ENCODE peak calls at places on chromosomes 1 and 21, in nine cellular contexts. X is GM12892, S is H1, A is suprapubic skin, N is HCT116, L is breast epithelium, M is esophagus muscularis mucosa, C is sigmoid colon, D is upper lobe of left lung. Q is an unnamed sample.

GRCh38 chr1:170967042-170967910 is 31.9 kb downstream of the MROH9 start:
- DNase-seq in X (no peak), S (no peak), A (no peak), N (peak; percentile 32), L (no peak), M (no peak), C (no peak), D (no peak), Q (peak; percentile 10)

GRCh38 chr1:47578862-47579419 is 141.1 kb downstream of the FOXD2 start:
- DNase-seq in X (no peak), S (no peak), A (peak; percentile 24), N (no peak), L (no peak), M (no peak), C (no peak), D (no peak), Q (no peak)

GRCh38 chr1:114025609-114026401 is 46.5 kb downstream of the OLFML3 start:
- DNase-seq in X (no peak), S (no peak), A (no peak), N (no peak), L (no peak), M (no peak), C (no peak), D (no peak), Q (no peak)

GRCh38 chr1:214337536-214337935 is 56.6 kb downstream of the SMYD2 start:
- DNase-seq in X (no peak), S (no peak), A (no peak), N (no peak), L (peak; percentile 40), M (no peak), C (no peak), D (no peak), Q (no peak)

GRCh38 chr1:53172751-53173498 is 23.7 kb upstream of the CPT2 start:
- DNase-seq in X (no peak), S (no peak), A (no peak), N (no peak), L (no peak), M (no peak), C (no peak), D (no peak), Q (no peak)

GRCh38 chr1:92503043-92503925 is 16.6 kb upstream of the GFI1 start:
- DNase-seq in X (no peak), S (no peak), A (no peak), N (no peak), L (no peak), M (no peak), C (no peak), D (no peak), Q (no peak)

GRCh38 chr1:110524311-110525249 is 5.6 kb upstream of the KCNA10 start:
- DNase-seq in X (peak; percentile 43), S (peak; percentile 81), A (no peak), N (peak; percentile 27), L (no peak), M (no peak), C (no peak), D (no peak), Q (no peak)

GRCh38 chr1:210293191-210293607 is 35.5 kb upstream of the HHAT start:
- DNase-seq in X (no peak), S (no peak), A (no peak), N (no peak), L (peak; percentile 39), M (no peak), C (peak; percentile 89), D (peak; percentile 43), Q (no peak)

GRCh38 chr21:42454791-42455190 is 41.2 kb downstream of the RSPH1 start:
- DNase-seq in X (no peak), S (no peak), A (no peak), N (no peak), L (no peak), M (no peak), C (no peak), D (no peak), Q (no peak)

GRCh38 chr1:25054526-25054925 is 124.5 kb upstream of the RUNX3 start:
- DNase-seq in X (no peak), S (no peak), A (no peak), N (no peak), L (no peak), M (no peak), C (no peak), D (no peak), Q (no peak)

GRCh38 chr1:58944439-58944838 is 160.6 kb upstream of the JUN start:
- DNase-seq in X (no peak), S (no peak), A (no peak), N (no peak), L (no peak), M (no peak), C (no peak), D (no peak), Q (no peak)

GRCh38 chr1:156884560-156884959 is 9.0 kb upstream of the PEAR1 start:
- DNase-seq in X (no peak), S (no peak), A (no peak), N (no peak), L (no peak), M (no peak), C (no peak), D (no peak), Q (no peak)

GRCh38 chr1:6035719-6036118 is 10.0 kb upstream of the KCNAB2 start:
- DNase-seq in X (no peak), S (no peak), A (no peak), N (no peak), L (no peak), M (no peak), C (no peak), D (no peak), Q (no peak)

GRCh38 chr21:17539323-17539722 is 26.5 kb downstream of the CXADR start:
- DNase-seq in X (no peak), S (no peak), A (no peak), N (no peak), L (no peak), M (no peak), C (no peak), D (no peak), Q (no peak)

GRCh38 chr1:176009951-176010350 is 197.1 kb downstream of the COP1 start:
- DNase-seq in X (no peak), S (no peak), A (no peak), N (no peak), L (no peak), M (no peak), C (no peak), D (no peak), Q (no peak)

GRCh38 chr1:208132287-208132882 is 111.8 kb downstream of the PLXNA2 start:
- DNase-seq in X (peak; percentile 77), S (peak; percentile 92), A (peak; percentile 85), N (peak; percentile 56), L (peak; percentile 66), M (peak; percentile 95), C (peak; percentile 86), D (peak; percentile 82), Q (peak; percentile 82)

GRCh38 chr1:184793967-184794366 is 39.3 kb upstream of the EDEM3 start:
- DNase-seq in X (no peak), S (no peak), A (no peak), N (no peak), L (no peak), M (no peak), C (no peak), D (no peak), Q (no peak)

GRCh38 chr1:71677024-71677423 is 596.2 kb upstream of the ZRANB2 start:
- DNase-seq in X (no peak), S (no peak), A (no peak), N (no peak), L (no peak), M (no peak), C (no peak), D (no peak), Q (no peak)

GRCh38 chr1:20473894-20474293 is 12.1 kb downstream of the CAMK2N1 start:
- DNase-seq in X (no peak), S (no peak), A (no peak), N (no peak), L (no peak), M (no peak), C (no peak), D (no peak), Q (no peak)

GRCh38 chr1:169588112-169588511 is 1.8 kb upstream of the F5 start:
- DNase-seq in X (no peak), S (no peak), A (no peak), N (no peak), L (no peak), M (no peak), C (no peak), D (no peak), Q (no peak)

GRCh38 chr1:92123868-92124267 is 43.7 kb downstream of the BTBD8 start:
- DNase-seq in X (no peak), S (no peak), A (no peak), N (no peak), L (no peak), M (no peak), C (no peak), D (no peak), Q (no peak)

GRCh38 chr1:228125185-228125584 is 14.9 kb upstream of the GUK1 start:
- DNase-seq in X (no peak), S (no peak), A (peak; percentile 0), N (no peak), L (no peak), M (no peak), C (no peak), D (no peak), Q (no peak)

GRCh38 chr1:230926182-230926581 is 52.5 kb downstream of the TTC13 start:
- DNase-seq in X (no peak), S (no peak), A (no peak), N (no peak), L (no peak), M (no peak), C (no peak), D (no peak), Q (no peak)
- TF ChIP-seq POLR2AphosphoS5 in X (no peak), S (no peak), A (no peak), N (no peak), L (no peak), M (no peak), C (no peak), D (no peak), Q (no peak)

GRCh38 chr1:155740995-155741394 is 52.1 kb downstream of the DAP3 start:
- DNase-seq in X (no peak), S (no peak), A (no peak), N (no peak), L (no peak), M (no peak), C (no peak), D (no peak), Q (no peak)
- TF ChIP-seq POLR2A in X (no peak), S (no peak), A (no peak), N (no peak), L (no peak), M (no peak), C (no peak), D (no peak), Q (no peak)

DNA sequence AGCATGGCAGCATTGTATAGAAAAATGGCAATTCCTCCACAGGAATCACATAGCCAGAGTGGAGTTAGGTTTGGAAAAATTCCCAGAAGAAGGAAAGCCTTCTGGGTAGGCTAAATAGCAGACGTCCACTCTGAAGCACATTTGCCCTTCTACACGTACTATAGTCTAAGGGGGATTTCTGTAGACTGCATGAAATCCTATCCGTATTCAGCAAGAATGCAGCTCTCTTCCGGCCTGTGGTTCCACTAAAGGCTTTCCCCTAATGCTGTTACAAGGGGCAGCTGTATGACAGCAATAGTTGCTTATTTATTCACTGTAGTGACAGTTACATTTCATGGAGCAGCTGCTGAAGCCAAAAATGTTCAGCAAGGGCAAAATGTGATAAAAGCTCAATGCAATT is 263.6 kb downstream of the RWDD3 start:
- DNase-seq in X (no peak), S (no peak), A (no peak), N (no peak), L (no peak), M (no peak), C (no peak), D (no peak), Q (no peak)
- TF ChIP-seq POLR2AphosphoS5 in X (no peak), S (no peak), A (no peak), N (no peak), L (no peak), M (no peak), C (no peak), D (no peak), Q (no peak)

GRCh38 chr1:46198026-46198826 is at the start of gene POMGNT1:
- DNase-seq in X (peak; percentile 98), S (peak; percentile 82), A (no peak), N (no peak), L (no peak), M (no peak), C (peak; percentile 75), D (peak; percentile 97), Q (no peak)
- TF ChIP-seq POLR2A in X (peak; percentile 87), S (no peak), A (no peak), N (peak; percentile 40), L (no peak), M (no peak), C (no peak), D (peak; percentile 76), Q (peak; percentile 56)

Q was measured in prostate gland.